ENCODE peak calls at places on chromosome 10, in nine cellular contexts. S is heart right ventricle, V is mammary epithelial cell, R is lower lobe of right lung, F is pancreas, C is cardiac muscle cell, A is AG04450, L is hepatocyte, W is OCI-LY7. Z is an unnamed sample.

GRCh38 chr10:69362471-69362954 is 54.2 kb downstream of the TACR2 start:
- DNase-seq in S (peak; percentile 77), V (no peak), R (peak; percentile 70), F (no peak), C (peak; percentile 61), A (peak; percentile 45), L (no peak), W (no peak), Z (peak; percentile 63)

GRCh38 chr10:86365346-86366032 is 1.1 kb downstream of the GRID1 start:
- DNase-seq in S (no peak), V (no peak), R (no peak), F (no peak), C (no peak), A (no peak), L (no peak), W (no peak), Z (no peak)

GRCh38 chr10:102865620-102866019 is 3.6 kb upstream of the AS3MT start:
- DNase-seq in S (no peak), V (no peak), R (no peak), F (no peak), C (no peak), A (no peak), L (no peak), W (no peak), Z (no peak)

GRCh38 chr10:36534471-36535002 is 590.9 kb upstream of the ANKRD30A start:
- DNase-seq in S (no peak), V (peak; percentile 99), R (no peak), F (no peak), C (peak; percentile 61), A (peak; percentile 59), L (peak; percentile 12), W (peak; percentile 77), Z (no peak)

GRCh38 chr10:114290038-114290437 is 51.0 kb downstream of the VWA2 start:
- DNase-seq in S (no peak), V (no peak), R (no peak), F (no peak), C (no peak), A (no peak), L (no peak), W (no peak), Z (peak; percentile 27)

GRCh38 chr10:110563132-110563531 is 4.4 kb upstream of the SMC3 start:
- DNase-seq in S (no peak), V (no peak), R (no peak), F (no peak), C (no peak), A (no peak), L (no peak), W (no peak), Z (no peak)

GRCh38 chr10:102596506-102596971 is 47.7 kb upstream of the TRIM8 start:
- DNase-seq in S (no peak), V (peak; percentile 57), R (no peak), F (no peak), C (peak; percentile 76), A (no peak), L (peak; percentile 83), W (peak; percentile 64), Z (no peak)

GRCh38 chr10:104318810-104319684 is 19.2 kb downstream of the ITPRIP start:
- DNase-seq in S (no peak), V (no peak), R (peak; percentile 54), F (no peak), C (peak; percentile 55), A (no peak), L (peak; percentile 30), W (no peak), Z (no peak)

GRCh38 chr10:124744688-124745055 is 494 bp upstream of the FAM53B start:
- DNase-seq in S (no peak), V (peak; percentile 59), R (no peak), F (no peak), C (peak; percentile 76), A (no peak), L (no peak), W (no peak), Z (no peak)

DNA sequence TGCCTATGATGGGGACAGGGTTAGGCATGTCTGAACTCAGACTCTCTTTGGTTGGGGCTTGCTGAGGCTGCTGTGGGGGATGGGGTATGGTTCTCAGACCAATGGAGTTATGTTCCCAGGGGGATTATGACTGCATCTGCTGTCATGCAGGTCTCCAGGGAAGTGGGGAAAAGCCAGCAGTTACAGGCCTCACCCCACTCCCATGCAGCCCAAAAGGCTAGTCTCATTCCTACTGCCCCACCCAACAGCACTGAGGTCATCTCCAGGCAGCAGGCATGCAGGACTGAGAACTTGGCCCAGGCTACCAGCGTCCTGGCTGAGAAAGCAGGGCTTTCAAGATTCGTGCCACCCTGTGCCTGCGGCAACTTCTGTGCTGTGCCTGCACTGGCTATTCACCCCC is 373.3 kb downstream of the HTR7 start:
- DNase-seq in S (peak; percentile 7), V (peak; percentile 86), R (no peak), F (no peak), C (no peak), A (no peak), L (no peak), W (no peak), Z (no peak)
- H3K27ac ChIP-seq in S (no peak overlapping the region), V (peak overlapping the region; percentile 77), R (no peak overlapping the region), F (no peak overlapping the region), C (no peak overlapping the region), A (no peak overlapping the region), L (no peak overlapping the region), W (no peak overlapping the region), Z (no peak overlapping the region)

GRCh38 chr10:97593423-97593822 is 3.9 kb downstream of the C10orf62 start:
- DNase-seq in S (no peak), V (no peak), R (no peak), F (no peak), C (peak; percentile 34), A (no peak), L (no peak), W (no peak), Z (peak; percentile 1)
- H3K4me3 ChIP-seq in S (no peak overlapping the region), V (no peak overlapping the region), R (no peak overlapping the region), F (no peak overlapping the region), C (no peak overlapping the region), A (no peak overlapping the region), L (no peak overlapping the region), W (no peak overlapping the region), Z (no peak overlapping the region)

DNA sequence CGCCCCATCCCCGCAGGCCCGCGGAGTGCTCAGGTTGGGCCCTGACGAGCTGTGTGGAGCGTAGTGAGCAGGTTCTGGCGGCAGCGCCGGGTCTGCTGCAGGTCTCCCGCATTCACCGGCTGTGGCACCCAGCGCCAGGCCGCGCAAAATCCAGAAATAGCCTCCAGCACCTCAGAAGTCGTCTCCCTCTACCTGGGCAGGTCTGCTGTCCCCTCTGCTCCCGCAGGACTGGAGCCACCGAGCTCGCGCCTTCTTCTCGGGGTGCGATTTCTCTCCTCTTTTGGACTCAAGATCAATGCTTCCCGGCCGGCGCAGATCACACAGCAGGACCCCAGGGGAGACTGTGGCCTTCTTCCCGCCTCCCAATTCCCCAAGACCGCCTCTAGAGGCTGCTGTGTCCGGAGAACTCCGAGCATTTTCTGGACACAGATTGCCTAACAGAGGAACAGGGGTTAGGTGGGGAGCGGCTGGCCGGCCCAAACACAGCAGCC is 8.4 kb downstream of the TLX1 start:
- DNase-seq in S (no peak), V (no peak), R (no peak), F (no peak), C (peak; percentile 37), A (no peak), L (no peak), W (no peak), Z (no peak)
- TF ChIP-seq CTCF in S (no peak), V (peak; percentile 41), R (no peak), F (no peak), C (peak; percentile 42), A (peak; percentile 59), L (peak; percentile 17), W (no peak), Z (no peak)

DNA sequence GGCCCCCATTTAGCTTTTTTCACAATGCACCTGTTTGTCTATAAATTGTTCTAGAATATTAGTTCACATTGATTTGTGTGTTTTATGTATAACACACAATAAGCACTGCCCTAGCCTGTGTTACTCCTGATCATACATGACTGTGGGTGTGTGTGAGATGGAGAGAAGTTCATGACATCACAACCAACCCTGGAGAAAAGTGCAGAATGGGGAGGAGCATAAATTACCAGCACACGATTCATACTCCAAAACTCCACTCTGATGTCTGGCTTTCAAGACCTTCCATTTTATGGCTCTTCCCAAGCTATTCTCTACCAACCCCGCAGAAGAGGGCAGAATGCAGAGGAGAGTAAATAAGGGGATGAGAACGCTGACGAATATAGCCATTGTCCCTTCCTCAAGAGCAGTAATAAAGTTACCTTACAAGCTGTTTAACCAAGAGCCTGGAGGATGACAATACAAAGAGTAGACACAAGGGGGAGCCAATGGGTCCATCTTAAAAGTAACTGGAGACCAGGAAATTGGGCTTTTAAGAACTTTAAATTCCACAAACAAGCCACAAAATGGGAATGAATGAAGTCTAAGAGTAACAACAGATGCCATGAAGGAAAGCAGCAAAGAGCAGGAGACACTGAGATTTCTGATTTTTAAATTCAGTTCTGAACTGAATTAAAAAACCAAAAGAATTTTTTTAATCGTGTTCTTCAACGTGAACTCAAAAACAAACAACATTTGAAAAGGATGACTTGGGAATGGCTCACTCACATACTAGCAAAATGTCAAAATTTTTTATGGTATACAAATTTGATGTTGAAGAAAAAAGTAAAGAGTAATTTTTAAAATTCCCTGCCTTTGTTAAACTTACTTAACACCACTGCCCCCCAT is 159.6 kb downstream of the PARD3 start:
- DNase-seq in S (no peak), V (peak; percentile 42), R (no peak), F (no peak), C (peak; percentile 84), A (peak; percentile 39), L (peak; percentile 84), W (peak; percentile 59), Z (no peak)
- H3K27ac ChIP-seq in S (no peak overlapping the region), V (no peak overlapping the region), R (no peak overlapping the region), F (no peak overlapping the region), C (no peak overlapping the region), A (no peak overlapping the region), L (no peak overlapping the region), W (no peak overlapping the region), Z (no peak overlapping the region)

Z was measured in left lung.